ENCODE peak calls at places on chromosomes 7 and 10, in eight cellular contexts. One of them, this sample, is unnamed.

GRCh38 chr10:78339251-78339650 is 305.6 kb downstream of the RPS24 start:
- DNase-seq in A549: no peak
- DNase-seq in HFF-Myc: no peak
- DNase-seq in esophagus squamous epithelium: no peak
- DNase-seq in AG09319: no peak
- DNase-seq in psoas muscle: no peak
- DNase-seq in Peyer's patch: peak
- DNase-seq in GM06990: no peak
- DNase-seq in this sample: no peak

GRCh38 chr7:111090834-111091233 is at the start of gene LRRN3:
- DNase-seq in A549: no peak
- DNase-seq in HFF-Myc: no peak
- DNase-seq in esophagus squamous epithelium: no peak
- DNase-seq in AG09319: no peak
- DNase-seq in psoas muscle: peak
- DNase-seq in Peyer's patch: peak
- DNase-seq in GM06990: no peak
- DNase-seq in this sample: no peak

GRCh38 chr10:82796510-82796909 is 921.5 kb downstream of the NRG3 start:
- DNase-seq in A549: no peak
- DNase-seq in HFF-Myc: no peak
- DNase-seq in esophagus squamous epithelium: no peak
- DNase-seq in AG09319: no peak
- DNase-seq in psoas muscle: no peak
- DNase-seq in Peyer's patch: no peak
- DNase-seq in GM06990: no peak
- DNase-seq in this sample: no peak

GRCh38 chr10:13091816-13092215 is 8.1 kb upstream of the OPTN start:
- DNase-seq in A549: no peak
- DNase-seq in HFF-Myc: no peak
- DNase-seq in esophagus squamous epithelium: no peak
- DNase-seq in AG09319: no peak
- DNase-seq in psoas muscle: no peak
- DNase-seq in Peyer's patch: no peak
- DNase-seq in GM06990: no peak
- DNase-seq in this sample: no peak

GRCh38 chr10:126663880-126664279 is 6.6 kb downstream of the C10orf90 start:
- DNase-seq in A549: peak
- DNase-seq in HFF-Myc: no peak
- DNase-seq in esophagus squamous epithelium: no peak
- DNase-seq in AG09319: peak
- DNase-seq in psoas muscle: no peak
- DNase-seq in Peyer's patch: no peak
- DNase-seq in GM06990: no peak
- DNase-seq in this sample: no peak

GRCh38 chr7:78395298-78396120 is 596.9 kb downstream of the PHTF2 start:
- DNase-seq in A549: no peak
- DNase-seq in HFF-Myc: no peak
- DNase-seq in esophagus squamous epithelium: no peak
- DNase-seq in AG09319: no peak
- DNase-seq in psoas muscle: no peak
- DNase-seq in Peyer's patch: no peak
- DNase-seq in GM06990: no peak
- DNase-seq in this sample: no peak

GRCh38 chr7:80581472-80581871 is 57.0 kb upstream of the CD36 start:
- DNase-seq in A549: no peak
- DNase-seq in HFF-Myc: no peak
- DNase-seq in esophagus squamous epithelium: no peak
- DNase-seq in AG09319: no peak
- DNase-seq in psoas muscle: peak
- DNase-seq in Peyer's patch: no peak
- DNase-seq in GM06990: no peak
- DNase-seq in this sample: no peak

GRCh38 chr7:76515999-76516443 is 5.7 kb downstream of the UPK3B start:
- DNase-seq in A549: no peak
- DNase-seq in HFF-Myc: no peak
- DNase-seq in esophagus squamous epithelium: no peak
- DNase-seq in AG09319: peak
- DNase-seq in psoas muscle: no peak
- DNase-seq in Peyer's patch: peak
- DNase-seq in GM06990: peak
- DNase-seq in this sample: peak

GRCh38 chr10:114174462-114175190 is 623 bp upstream of the CCDC186 start:
- DNase-seq in A549: peak
- DNase-seq in HFF-Myc: peak
- DNase-seq in esophagus squamous epithelium: peak
- DNase-seq in AG09319: no peak
- DNase-seq in psoas muscle: peak
- DNase-seq in Peyer's patch: no peak
- DNase-seq in GM06990: no peak
- DNase-seq in this sample: peak

GRCh38 chr7:19377611-19378339 is 232.6 kb upstream of the FERD3L start:
- DNase-seq in A549: no peak
- DNase-seq in HFF-Myc: no peak
- DNase-seq in esophagus squamous epithelium: no peak
- DNase-seq in AG09319: peak
- DNase-seq in psoas muscle: no peak
- DNase-seq in Peyer's patch: no peak
- DNase-seq in GM06990: no peak
- DNase-seq in this sample: no peak

GRCh38 chr7:27162548-27162848 is 2.8 kb downstream of the HOXA9 start:
- DNase-seq in A549: no peak
- DNase-seq in HFF-Myc: no peak
- DNase-seq in esophagus squamous epithelium: no peak
- DNase-seq in AG09319: no peak
- DNase-seq in psoas muscle: no peak
- DNase-seq in Peyer's patch: no peak
- DNase-seq in GM06990: no peak
- DNase-seq in this sample: no peak

GRCh38 chr7:33421384-33421783 is 292.0 kb downstream of the BBS9 start:
- DNase-seq in A549: no peak
- DNase-seq in HFF-Myc: no peak
- DNase-seq in esophagus squamous epithelium: no peak
- DNase-seq in AG09319: no peak
- DNase-seq in psoas muscle: no peak
- DNase-seq in Peyer's patch: no peak
- DNase-seq in GM06990: no peak
- DNase-seq in this sample: no peak

GRCh38 chr10:88640186-88640585 is 24.1 kb upstream of the LIPF start:
- DNase-seq in A549: no peak
- DNase-seq in HFF-Myc: no peak
- DNase-seq in esophagus squamous epithelium: no peak
- DNase-seq in AG09319: no peak
- DNase-seq in psoas muscle: no peak
- DNase-seq in Peyer's patch: no peak
- DNase-seq in GM06990: no peak
- DNase-seq in this sample: no peak
- TF ChIP-seq CTCF in A549: no peak
- TF ChIP-seq CTCF in HFF-Myc: no peak
- TF ChIP-seq CTCF in esophagus squamous epithelium: no peak
- TF ChIP-seq CTCF in AG09319: no peak
- TF ChIP-seq CTCF in psoas muscle: no peak
- TF ChIP-seq CTCF in Peyer's patch: no peak
- TF ChIP-seq CTCF in GM06990: no peak
- TF ChIP-seq CTCF in this sample: no peak

GRCh38 chr7:41114691-41115090 is 588.2 kb downstream of the INHBA start:
- DNase-seq in A549: no peak
- DNase-seq in HFF-Myc: no peak
- DNase-seq in esophagus squamous epithelium: no peak
- DNase-seq in AG09319: no peak
- DNase-seq in psoas muscle: no peak
- DNase-seq in Peyer's patch: no peak
- DNase-seq in GM06990: no peak
- DNase-seq in this sample: no peak
- TF ChIP-seq CTCF in A549: no peak
- TF ChIP-seq CTCF in HFF-Myc: no peak
- TF ChIP-seq CTCF in esophagus squamous epithelium: no peak
- TF ChIP-seq CTCF in AG09319: no peak
- TF ChIP-seq CTCF in psoas muscle: no peak
- TF ChIP-seq CTCF in Peyer's patch: no peak
- TF ChIP-seq CTCF in GM06990: no peak
- TF ChIP-seq CTCF in this sample: no peak

DNA sequence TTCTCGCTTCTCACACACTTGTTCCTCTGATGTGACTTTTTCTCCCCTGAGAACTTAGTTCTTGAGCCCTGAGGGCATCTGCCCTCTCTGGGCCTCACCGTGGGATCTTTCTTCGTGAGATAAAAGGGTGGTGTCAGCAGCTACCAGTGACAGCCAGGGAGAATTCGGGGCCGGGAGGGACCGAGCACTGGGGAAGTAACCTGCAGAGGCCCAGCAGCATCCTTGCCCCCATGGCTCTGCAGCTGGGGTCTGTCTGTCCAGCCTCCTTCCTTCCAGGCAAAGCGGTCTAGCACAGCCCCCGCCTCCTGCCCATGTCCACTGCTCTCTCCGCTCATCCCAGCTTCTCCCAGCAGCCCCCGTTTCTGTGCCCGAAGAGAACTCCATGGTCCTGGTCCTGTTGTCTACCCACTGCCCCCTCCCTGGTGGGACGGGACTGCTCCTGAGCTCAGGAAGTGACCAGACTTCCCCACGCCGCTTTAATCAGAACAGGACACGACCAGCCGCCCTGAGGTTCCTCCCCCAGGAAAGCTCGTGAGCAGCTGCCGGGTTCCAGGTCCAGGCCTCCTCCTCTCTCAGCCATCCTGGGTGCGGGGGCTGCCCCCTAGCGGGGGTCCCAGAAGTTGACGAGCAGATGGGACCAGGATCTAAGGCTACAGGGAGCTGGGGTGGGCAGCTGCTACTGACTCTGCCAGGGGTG is 187.4 kb downstream of the WDR37 start:
- DNase-seq in A549: no peak
- DNase-seq in HFF-Myc: no peak
- DNase-seq in esophagus squamous epithelium: no peak
- DNase-seq in AG09319: no peak
- DNase-seq in psoas muscle: no peak
- DNase-seq in Peyer's patch: peak
- DNase-seq in GM06990: no peak
- DNase-seq in this sample: no peak
- TF ChIP-seq CTCF in A549: no peak
- TF ChIP-seq CTCF in HFF-Myc: no peak
- TF ChIP-seq CTCF in esophagus squamous epithelium: no peak
- TF ChIP-seq CTCF in AG09319: no peak
- TF ChIP-seq CTCF in psoas muscle: no peak
- TF ChIP-seq CTCF in Peyer's patch: no peak
- TF ChIP-seq CTCF in GM06990: no peak
- TF ChIP-seq CTCF in this sample: peak

GRCh38 chr10:96047004-96047649 is 3.7 kb downstream of the CCNJ start:
- DNase-seq in A549: no peak
- DNase-seq in HFF-Myc: no peak
- DNase-seq in esophagus squamous epithelium: no peak
- DNase-seq in AG09319: no peak
- DNase-seq in psoas muscle: no peak
- DNase-seq in Peyer's patch: no peak
- DNase-seq in GM06990: no peak
- DNase-seq in this sample: peak
- TF ChIP-seq CTCF in A549: peak
- TF ChIP-seq CTCF in HFF-Myc: no peak
- TF ChIP-seq CTCF in esophagus squamous epithelium: no peak
- TF ChIP-seq CTCF in AG09319: no peak
- TF ChIP-seq CTCF in psoas muscle: no peak
- TF ChIP-seq CTCF in Peyer's patch: peak
- TF ChIP-seq CTCF in GM06990: no peak
- TF ChIP-seq CTCF in this sample: peak